ENCODE peak calls at places on chromosomes 2 and 18, in seven cellular contexts. M is A172, U is progenitor cell of endocrine pancreas, K is Peyer's patch, P is A549, E is M059J, H is SW480. G is an unnamed sample.

GRCh38 chr18:24063121-24063731 is 48.7 kb downstream of the TTC39C start:
- DNase-seq in P (peak), U (no peak), M (peak), E (peak), H (no peak), K (no peak), G (no peak)

GRCh38 chr18:12679183-12679786 is 21.4 kb upstream of the SPIRE1 start:
- DNase-seq in E (no peak), H (peak), P (no peak), U (no peak), M (peak), K (no peak), G (no peak)

GRCh38 chr2:63189026-63189425 is 138.4 kb downstream of the OTX1 start:
- DNase-seq in U (no peak), E (peak), M (peak), P (peak), H (peak), K (no peak), G (peak)

GRCh38 chr18:22934789-22935188 is 1.7 kb downstream of the RBBP8 start:
- DNase-seq in H (no peak), M (no peak), U (no peak), E (no peak), K (no peak), P (no peak), G (no peak)

GRCh38 chr2:134080759-134081158 is 173.1 kb upstream of the MGAT5 start:
- DNase-seq in H (no peak), U (no peak), M (no peak), P (no peak), E (no peak), K (no peak), G (no peak)

GRCh38 chr18:57959278-57959677 is 84.7 kb upstream of the NEDD4L start:
- DNase-seq in K (peak), U (no peak), P (peak), E (peak), H (peak), M (peak), G (peak)

GRCh38 chr2:67329513-67329912 is 67.6 kb upstream of the ETAA1 start:
- DNase-seq in K (no peak), H (no peak), E (no peak), M (no peak), P (no peak), U (no peak), G (no peak)

GRCh38 chr2:171244466-171244969 is 83.8 kb upstream of the TLK1 start:
- DNase-seq in M (no peak), E (no peak), K (no peak), H (no peak), P (no peak), U (no peak), G (no peak)

GRCh38 chr2:147843421-147843863 is 1.4 kb upstream of the ACVR2A start:
- DNase-seq in M (no peak), U (no peak), P (no peak), K (no peak), H (no peak), E (no peak), G (no peak)

GRCh38 chr2:98478088-98478551 is 33.5 kb downstream of the INPP4A start:
- DNase-seq in E (no peak), M (no peak), H (no peak), K (no peak), U (no peak), P (no peak), G (no peak)

GRCh38 chr2:30235008-30235655 is 3.8 kb downstream of the LBH start:
- DNase-seq in P (no peak), E (no peak), H (no peak), K (peak), U (no peak), M (no peak), G (no peak)

GRCh38 chr2:67050621-67051020 is 346.5 kb upstream of the ETAA1 start:
- DNase-seq in M (no peak), P (no peak), U (no peak), K (no peak), H (no peak), E (peak), G (no peak)

GRCh38 chr2:231693956-231694355 is 14.4 kb upstream of the PTMA start:
- DNase-seq in K (no peak), E (no peak), U (no peak), M (no peak), H (no peak), P (no peak), G (no peak)

GRCh38 chr2:127695491-127696472 is 5.5 kb upstream of the SFT2D3 start:
- DNase-seq in E (peak), P (peak), M (peak), K (peak), U (no peak), H (no peak), G (no peak)

GRCh38 chr2:8028981-8029380 is 652.9 kb upstream of the ID2 start:
- DNase-seq in H (no peak), U (no peak), M (no peak), K (no peak), P (no peak), E (no peak), G (no peak)

GRCh38 chr2:29238497-29238896 is 123.3 kb downstream of the CLIP4 start:
- DNase-seq in K (no peak), E (peak), H (peak), P (peak), U (no peak), M (peak), G (peak)

GRCh38 chr2:203989536-203989935 is 53.0 kb downstream of the ICOS start:
- DNase-seq in U (no peak), K (no peak), H (no peak), P (no peak), M (no peak), E (no peak), G (no peak)

GRCh38 chr2:69789129-69789528 is 40.3 kb upstream of the GMCL1 start:
- DNase-seq in M (peak), K (no peak), P (peak), E (peak), H (no peak), U (no peak), G (no peak)

GRCh38 chr2:109699646-109700045 is 85.5 kb downstream of the SOWAHC start:
- DNase-seq in H (no peak), U (no peak), M (no peak), E (no peak), K (no peak), P (no peak), G (no peak)